ENCODE peak calls at places on chromosomes 16 and 17, in four cellular contexts. I, B, S and H are unnamed samples.

GRCh38 chr17:7557825-7558543 is 566 bp upstream of the TNFSF13 start:
- DNase-seq in I (peak; percentile 95), B (peak; percentile 80), S (peak; percentile 95), H (no peak)

GRCh38 chr17:75688209-75688771 is 21.2 kb downstream of the SAP30BP start:
- DNase-seq in I (peak; percentile 16), B (no peak), S (no peak), H (no peak)

GRCh38 chr17:81898029-81898866 is 3.8 kb upstream of the NPB start:
- DNase-seq in I (no peak), B (no peak), S (no peak), H (no peak)

GRCh38 chr16:59440502-59440901 is 706.4 kb upstream of the GOT2 start:
- DNase-seq in I (no peak), B (no peak), S (no peak), H (no peak)

GRCh38 chr17:43406676-43407645 is 8.2 kb downstream of the ARL4D start:
- DNase-seq in I (no peak), B (no peak), S (no peak), H (no peak)

GRCh38 chr17:64399071-64399766 is 8.6 kb upstream of the PECAM1 start:
- DNase-seq in I (no peak), B (no peak), S (no peak), H (no peak)

GRCh38 chr16:74999208-74999682 is 421 bp downstream of the ZNRF1 start:
- DNase-seq in I (peak; percentile 63), B (no peak), S (no peak), H (no peak)

GRCh38 chr17:77995146-77995852 is 36.8 kb downstream of the TNRC6C start:
- DNase-seq in I (no peak), B (no peak), S (no peak), H (no peak)

GRCh38 chr16:19113577-19114358 is at the start of gene ITPRIPL2:
- DNase-seq in I (peak; percentile 90), B (peak; percentile 54), S (peak; percentile 88), H (peak; percentile 33)

GRCh38 chr17:79189264-79189663 is 114.6 kb downstream of the ENGASE start:
- DNase-seq in I (no peak), B (no peak), S (no peak), H (no peak)

GRCh38 chr17:7929158-7930029 is at the start of gene KCNAB3:
- DNase-seq in I (peak; percentile 52), B (no peak), S (no peak), H (no peak)

GRCh38 chr16:3174618-3175148 is 13.3 kb upstream of the OR1F1 start:
- DNase-seq in I (no peak), B (no peak), S (no peak), H (no peak)

GRCh38 chr16:51149251-51149661 is 1.8 kb downstream of the SALL1 start:
- DNase-seq in I (no peak), B (no peak), S (no peak), H (no peak)

DNA sequence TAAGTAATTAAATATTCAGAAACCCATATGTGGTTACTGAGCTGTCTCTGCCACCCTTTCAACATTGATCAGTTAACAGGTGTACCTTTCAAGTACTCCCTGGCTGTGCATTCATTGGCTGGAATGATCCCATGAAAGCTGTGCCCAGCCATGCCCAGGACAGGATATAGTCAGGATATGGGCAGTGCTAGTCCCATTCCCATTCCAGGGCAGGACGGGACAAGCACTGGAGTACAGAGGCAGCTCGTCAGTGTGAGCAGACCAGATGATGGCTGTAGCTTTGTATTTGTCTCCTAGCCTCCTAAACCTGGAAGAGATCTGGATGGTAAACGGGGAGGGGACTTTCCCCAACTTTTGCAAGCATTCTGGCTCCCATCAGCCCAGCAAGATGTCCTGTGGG is 22.5 kb downstream of the HEATR3 start:
- DNase-seq in I (no peak), B (no peak), S (no peak), H (no peak)
- TF ChIP-seq CTCF in I (no peak), B (no peak), S (no peak), H (no peak)

GRCh38 chr17:73770849-73771229 is 126.6 kb upstream of the SDK2 start:
- DNase-seq in I (no peak), B (no peak), S (no peak), H (no peak)
- TF ChIP-seq CTCF in I (no peak), B (no peak), S (no peak), H (no peak)

GRCh38 chr17:47066841-47067682 is 88.0 kb upstream of the RPRML start:
- DNase-seq in I (peak; percentile 74), B (peak; percentile 24), S (peak; percentile 74), H (peak; percentile 37)
- TF ChIP-seq CTCF in I (no peak), B (no peak), S (no peak), H (no peak)

GRCh38 chr16:49327466-49327865 is 45.8 kb upstream of the CBLN1 start:
- DNase-seq in I (no peak), B (no peak), S (no peak), H (no peak)

GRCh38 chr16:49333268-49333597 is 40.4 kb upstream of the C16orf78 start:
- DNase-seq in I (no peak), B (no peak), S (no peak), H (no peak)

GRCh38 chr16:49335828-49336227 is 37.8 kb upstream of the C16orf78 start:
- DNase-seq in I (no peak), B (no peak), S (no peak), H (no peak)

GRCh38 chr16:49332589-49333267 is 40.9 kb upstream of the C16orf78 start:
- DNase-seq in I (no peak), B (no peak), S (no peak), H (no peak)

GRCh38 chr16:49330562-49331201 is 42.9 kb upstream of the C16orf78 start:
- DNase-seq in I (no peak), B (no peak), S (no peak), H (no peak)
- TF ChIP-seq CTCF in I (no peak), B (no peak), S (no peak), H (no peak)

GRCh38 chr17:9321862-9322261 is 253.8 kb downstream of the STX8 start:
- DNase-seq in I (no peak), B (no peak), S (no peak), H (no peak)

GRCh38 chr17:9324864-9325263 is 250.8 kb downstream of the STX8 start:
- DNase-seq in I (no peak), B (no peak), S (no peak), H (no peak)

DNA sequence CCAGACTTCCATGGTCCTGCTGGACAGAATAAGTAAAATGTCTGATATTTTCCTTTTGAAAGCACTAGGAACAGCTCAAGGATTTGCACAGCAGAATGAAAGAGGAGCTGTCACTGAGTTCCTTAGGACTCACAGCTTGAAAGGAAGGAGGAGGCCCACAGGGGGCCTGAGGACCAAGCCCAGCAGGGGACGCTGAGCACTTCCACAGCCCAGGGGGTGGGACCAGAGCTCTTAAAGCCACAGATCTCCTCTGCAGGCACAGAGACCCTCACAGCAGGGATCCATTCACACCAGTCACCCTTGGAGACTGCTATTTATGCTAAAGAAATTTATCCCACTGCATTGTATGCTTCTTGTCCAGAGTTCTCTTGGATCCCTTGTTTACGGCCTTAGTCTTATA is 253.3 kb downstream of the STX8 start:
- DNase-seq in I (no peak), B (no peak), S (no peak), H (no peak)
- TF ChIP-seq CTCF in I (no peak), B (no peak), S (no peak), H (no peak)

DNA sequence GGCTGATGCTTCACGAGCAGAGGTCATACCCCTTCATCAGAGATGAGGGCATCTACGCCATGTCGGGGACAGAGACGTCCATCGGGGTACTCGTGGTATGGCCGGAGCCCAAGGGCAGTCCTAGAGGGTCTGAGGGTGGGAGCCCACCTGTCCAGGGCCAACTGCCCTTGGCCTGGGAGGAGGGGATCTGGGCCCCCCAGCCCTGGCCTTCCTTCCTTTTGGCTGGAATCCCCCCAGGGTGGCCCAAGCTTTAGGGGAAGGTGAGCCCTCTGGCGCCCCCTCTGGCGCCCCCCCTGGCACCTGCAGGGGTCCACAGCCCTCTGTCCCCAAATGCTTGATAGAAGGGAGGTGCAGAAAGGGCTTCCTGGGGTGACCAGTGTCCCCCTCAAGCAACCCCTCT is 69.3 kb downstream of the SCNN1B start:
- DNase-seq in I (no peak), B (no peak), S (no peak), H (no peak)
- TF ChIP-seq CTCF in I (no peak), B (no peak), S (no peak), H (no peak)

DNA sequence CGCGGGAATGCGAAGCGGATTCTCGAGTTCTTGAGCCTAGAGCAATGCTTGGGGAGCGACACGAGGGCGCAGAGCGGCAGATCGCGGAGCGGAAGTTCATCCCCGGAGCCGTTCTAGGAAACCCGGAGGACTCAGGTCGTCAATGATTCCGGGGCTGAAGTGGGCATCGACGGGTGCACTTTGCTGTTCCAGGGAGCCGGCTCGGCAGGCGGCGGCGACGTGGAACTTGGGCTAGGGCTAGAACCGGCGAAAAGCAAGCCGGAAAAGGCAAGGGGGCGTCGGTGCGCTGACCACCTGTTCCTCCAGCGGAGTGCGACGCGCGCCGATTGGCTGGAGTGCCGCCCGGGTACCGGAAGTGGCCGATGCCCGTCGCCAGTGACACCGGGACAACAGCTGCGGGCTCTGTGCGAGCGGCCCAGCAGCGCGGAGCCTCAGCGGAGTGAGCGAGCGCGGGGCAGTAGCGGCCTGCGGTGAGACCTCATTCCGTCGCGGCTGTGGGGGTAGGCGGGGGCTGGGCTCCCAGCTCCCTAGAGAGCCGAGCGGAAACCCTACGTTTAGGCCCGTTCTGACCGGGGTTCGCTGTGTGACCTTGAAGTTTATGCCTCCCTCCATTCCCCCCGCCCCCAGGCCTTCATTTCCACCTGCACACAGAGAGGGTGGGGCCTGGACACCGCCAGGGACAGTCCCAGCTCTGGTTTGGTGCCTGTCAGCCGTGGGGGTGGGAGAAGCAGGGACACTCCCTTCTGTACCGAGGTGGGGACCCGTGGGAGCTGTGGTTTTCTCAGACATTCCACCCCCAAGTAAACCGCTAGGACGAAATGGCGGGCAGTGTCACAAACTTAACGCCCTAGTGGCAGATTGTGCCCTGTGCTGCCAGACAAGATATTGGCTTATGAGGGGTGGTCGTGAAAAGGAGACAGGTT is at the start of gene ZFP3:
- DNase-seq in I (peak; percentile 92), B (peak; percentile 33), S (peak; percentile 88), H (peak; percentile 52)
- TF ChIP-seq CTCF in I (no peak), B (no peak), S (no peak), H (no peak)

DNA sequence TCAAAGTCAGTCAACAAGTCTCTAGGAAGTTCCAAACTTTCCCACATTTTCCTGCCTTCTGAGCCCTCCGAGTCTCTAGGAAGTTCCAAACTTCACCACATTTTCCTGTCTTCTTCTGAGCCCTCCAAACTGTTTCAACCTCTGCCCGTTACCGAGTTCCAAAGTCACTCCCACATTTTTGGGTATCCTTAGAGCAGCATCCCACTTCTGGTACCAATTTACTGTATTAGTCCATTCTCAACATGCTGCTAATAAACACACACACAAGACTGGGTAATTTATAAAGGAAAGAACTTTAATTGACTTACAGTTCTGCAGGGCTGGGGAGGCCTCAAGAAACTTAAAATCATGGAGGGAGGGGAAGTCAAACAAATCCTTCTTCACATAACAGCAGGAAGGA is 169.0 kb upstream of the HS3ST3A1 start:
- DNase-seq in I (no peak), B (no peak), S (no peak), H (no peak)
- TF ChIP-seq CTCF in I (no peak), B (no peak), S (no peak), H (no peak)